ENCODE peak calls at places on chromosomes 12 and 14, in eight cellular contexts. T is GM12865, M is amygdala, V is nephron progenitor cell, C is A549, Y is left cardiac atrium, H is sciatic nerve, L is WTC11. G is an unnamed sample.

GRCh38 chr14:96100171-96101064 is 61.3 kb downstream of the C14orf132 start:
- DNase-seq in T (peak; percentile 78), M (peak; percentile 61), V (peak; percentile 86), C (peak; percentile 82), Y (peak; percentile 77), H (peak; percentile 92), L (peak; percentile 92), G (peak; percentile 91)

GRCh38 chr14:94180655-94181271 is 6.6 kb downstream of the PPP4R4 start:
- DNase-seq in T (peak; percentile 57), M (no peak), V (no peak), C (peak; percentile 18), Y (no peak), H (no peak), L (no peak), G (no peak)

GRCh38 chr14:74840603-74841030 is 35.3 kb downstream of the PROX2 start:
- DNase-seq in T (peak; percentile 85), M (no peak), V (no peak), C (no peak), Y (no peak), H (no peak), L (no peak), G (no peak)

GRCh38 chr12:111753144-111753881 is 13.4 kb upstream of the ALDH2 start:
- DNase-seq in T (peak; percentile 61), M (peak; percentile 25), V (peak; percentile 61), C (peak; percentile 82), Y (peak; percentile 77), H (peak; percentile 79), L (peak; percentile 75), G (no peak)

GRCh38 chr14:105070760-105071137 is 5.5 kb upstream of the GPR132 start:
- DNase-seq in T (peak; percentile 83), M (no peak), V (no peak), C (no peak), Y (no peak), H (no peak), L (no peak), G (no peak)

GRCh38 chr14:28761438-28762289 is 4.9 kb upstream of the FOXG1 start:
- DNase-seq in T (no peak), M (no peak), V (no peak), C (no peak), Y (no peak), H (no peak), L (no peak), G (no peak)

GRCh38 chr12:6096527-6096926 is 27.9 kb downstream of the VWF start:
- DNase-seq in T (no peak), M (no peak), V (no peak), C (no peak), Y (no peak), H (no peak), L (no peak), G (no peak)

GRCh38 chr12:65800928-65801327 is 23.4 kb upstream of the HMGA2 start:
- DNase-seq in T (no peak), M (no peak), V (no peak), C (no peak), Y (no peak), H (no peak), L (no peak), G (no peak)

GRCh38 chr12:32768518-32768917 is 12.8 kb upstream of the YARS2 start:
- DNase-seq in T (no peak), M (no peak), V (no peak), C (no peak), Y (no peak), H (no peak), L (no peak), G (no peak)

GRCh38 chr14:71552809-71553208 is 379.4 kb upstream of the RGS6 start:
- DNase-seq in T (no peak), M (no peak), V (no peak), C (no peak), Y (no peak), H (no peak), L (no peak), G (no peak)

GRCh38 chr12:75823475-75823874 is 208.1 kb downstream of the PHLDA1 start:
- DNase-seq in T (no peak), M (no peak), V (no peak), C (no peak), Y (no peak), H (no peak), L (no peak), G (no peak)

GRCh38 chr12:40152783-40153383 is 47.0 kb upstream of the SLC2A13 start:
- DNase-seq in T (peak; percentile 70), M (no peak), V (peak; percentile 60), C (no peak), Y (peak; percentile 43), H (peak; percentile 70), L (peak; percentile 51), G (no peak)

GRCh38 chr12:87266305-87266704 is 762.9 kb downstream of the C12orf50 start:
- DNase-seq in T (peak; percentile 2), M (no peak), V (no peak), C (no peak), Y (no peak), H (no peak), L (no peak), G (no peak)

GRCh38 chr14:24806061-24806678 is 172.2 kb upstream of the GZMB start:
- DNase-seq in T (peak; percentile 57), M (peak; percentile 14), V (peak; percentile 80), C (peak; percentile 17), Y (peak; percentile 73), H (peak; percentile 85), L (peak; percentile 87), G (no peak)

GRCh38 chr12:50641566-50641965 is 122.3 kb upstream of the ATF1 start:
- DNase-seq in T (no peak), M (no peak), V (no peak), C (no peak), Y (no peak), H (no peak), L (peak; percentile 36), G (no peak)

GRCh38 chr12:132071001-132071810 is 72.9 kb downstream of the DDX51 start:
- DNase-seq in T (peak; percentile 81), M (no peak), V (no peak), C (no peak), Y (no peak), H (peak; percentile 26), L (no peak), G (no peak)